ENCODE peak calls at places on chromosomes 3 and 15, in eight cellular contexts. Q, K, V, L, D, F, H and C are unnamed samples.

GRCh38 chr15:68658151-68658550 is 79.4 kb downstream of the CORO2B start:
- DNase-seq in Q (no peak), K (no peak), V (no peak), L (no peak), D (no peak), F (no peak), H (no peak), C (no peak)

GRCh38 chr3:157122116-157122515 is 37.8 kb downstream of the CCNL1 start:
- DNase-seq in Q (no peak), K (peak), V (peak), L (no peak), D (no peak), F (no peak), H (peak), C (no peak)

GRCh38 chr3:153513236-153513635 is 351.2 kb downstream of the RAP2B start:
- DNase-seq in Q (no peak), K (peak), V (no peak), L (no peak), D (no peak), F (no peak), H (peak), C (no peak)

GRCh38 chr3:168260859-168261258 is 165.1 kb upstream of the GOLIM4 start:
- DNase-seq in Q (no peak), K (no peak), V (no peak), L (no peak), D (no peak), F (no peak), H (no peak), C (no peak)

GRCh38 chr3:143263844-143264243 is 144.3 kb downstream of the CHST2 start:
- DNase-seq in Q (no peak), K (no peak), V (no peak), L (no peak), D (no peak), F (no peak), H (no peak), C (no peak)

GRCh38 chr3:100665230-100665629 is 44.1 kb upstream of the TFG start:
- DNase-seq in Q (no peak), K (no peak), V (no peak), L (no peak), D (no peak), F (no peak), H (no peak), C (no peak)

GRCh38 chr3:53478166-53478830 is 16.1 kb upstream of the CACNA1D start:
- DNase-seq in Q (no peak), K (no peak), V (no peak), L (no peak), D (no peak), F (no peak), H (no peak), C (no peak)

GRCh38 chr15:79373068-79373467 is 59.1 kb upstream of the MINAR1 start:
- DNase-seq in Q (no peak), K (no peak), V (peak), L (no peak), D (no peak), F (no peak), H (no peak), C (no peak)

GRCh38 chr3:155323063-155323666 is 29.7 kb upstream of the STRIT1 start:
- DNase-seq in Q (no peak), K (peak), V (peak), L (no peak), D (no peak), F (no peak), H (peak), C (no peak)

GRCh38 chr3:126396536-126396935 is 1.8 kb downstream of the CFAP100 start:
- DNase-seq in Q (no peak), K (no peak), V (no peak), L (no peak), D (no peak), F (no peak), H (no peak), C (no peak)

GRCh38 chr3:197494366-197495058 is 61.3 kb downstream of the BDH1 start:
- DNase-seq in Q (peak), K (peak), V (no peak), L (no peak), D (no peak), F (no peak), H (no peak), C (no peak)

GRCh38 chr3:54243262-54243931 is 121.0 kb downstream of the CACNA2D3 start:
- DNase-seq in Q (peak), K (peak), V (no peak), L (no peak), D (no peak), F (no peak), H (no peak), C (no peak)

GRCh38 chr3:133442518-133442917 is 42.7 kb downstream of the BFSP2 start:
- DNase-seq in Q (no peak), K (no peak), V (no peak), L (no peak), D (no peak), F (no peak), H (no peak), C (no peak)

GRCh38 chr15:63046927-63047760 is 4.6 kb downstream of the TPM1 start:
- DNase-seq in Q (no peak), K (no peak), V (no peak), L (no peak), D (no peak), F (no peak), H (no peak), C (no peak)

GRCh38 chr3:43102773-43103480 is 3.0 kb downstream of the POMGNT2 start:
- DNase-seq in Q (no peak), K (no peak), V (no peak), L (no peak), D (no peak), F (no peak), H (no peak), C (no peak)

GRCh38 chr15:20352241-20353200 is 189.1 kb downstream of the GOLGA6L6 start:
- DNase-seq in Q (no peak), K (no peak), V (no peak), L (peak), D (peak), F (no peak), H (no peak), C (no peak)

GRCh38 chr15:40296561-40297230 is 11.0 kb downstream of the PLCB2 start:
- DNase-seq in Q (no peak), K (no peak), V (no peak), L (peak), D (no peak), F (no peak), H (no peak), C (no peak)

GRCh38 chr3:105369501-105370371 is 3.0 kb downstream of the ALCAM start:
- DNase-seq in Q (peak), K (peak), V (peak), L (peak), D (peak), F (peak), H (peak), C (no peak)

GRCh38 chr3:183309276-183309675 is 56.2 kb downstream of the B3GNT5 start:
- DNase-seq in Q (peak), K (no peak), V (no peak), L (no peak), D (no peak), F (no peak), H (no peak), C (no peak)

GRCh38 chr3:20057612-20058180 is 17.4 kb downstream of the KAT2B start:
- DNase-seq in Q (no peak), K (no peak), V (no peak), L (no peak), D (no peak), F (no peak), H (no peak), C (no peak)

GRCh38 chr3:195893121-195893449 is 15.3 kb downstream of the TNK2 start:
- DNase-seq in Q (no peak), K (no peak), V (no peak), L (no peak), D (peak), F (no peak), H (no peak), C (no peak)

DNA sequence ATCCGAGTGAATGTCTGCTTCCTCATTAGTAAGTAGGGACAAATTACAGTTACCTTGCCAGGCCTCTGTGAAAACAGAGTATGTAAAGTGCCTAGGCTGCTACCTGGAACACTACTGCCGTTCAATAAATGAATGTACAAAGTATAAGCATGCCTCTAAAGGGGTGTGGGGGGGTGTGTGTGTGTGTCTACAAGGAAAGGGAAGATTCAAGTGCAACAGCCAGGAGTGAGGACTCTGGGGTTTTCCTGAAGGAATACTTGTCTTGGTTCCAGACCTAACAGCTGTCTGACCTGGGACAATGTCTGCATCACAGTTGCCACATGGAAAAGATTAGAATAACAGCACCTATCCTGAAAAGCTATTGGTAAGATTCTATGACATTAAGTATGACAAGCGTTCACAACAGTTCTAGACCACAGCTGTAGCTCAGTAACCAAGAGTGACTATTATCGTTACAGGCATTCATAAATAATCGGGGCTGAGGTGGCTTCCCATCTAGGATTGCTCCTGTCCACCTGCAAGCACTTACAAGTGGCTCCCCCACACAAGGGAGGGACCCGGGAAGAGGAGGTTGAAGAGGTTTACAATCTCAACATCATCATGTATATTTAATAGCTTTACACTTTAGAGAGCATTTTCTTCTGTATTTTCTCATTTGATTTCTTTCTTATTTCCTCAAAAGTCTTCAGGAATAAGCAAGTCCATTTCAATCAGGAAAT is 345.1 kb downstream of the FOXP1 start:
- DNase-seq in Q (no peak), K (no peak), V (peak), L (no peak), D (no peak), F (no peak), H (no peak), C (no peak)
- H3K27ac ChIP-seq in Q (no peak), K (no peak), V (no peak), L (no peak), D (no peak), F (no peak), H (no peak), C (peak)

GRCh38 chr3:56860948-56861347 is 59.2 kb upstream of the ARHGEF3 start:
- DNase-seq in Q (no peak), K (no peak), V (no peak), L (no peak), D (no peak), F (no peak), H (no peak), C (no peak)

GRCh38 chr3:56856686-56857577 is 55.2 kb upstream of the ARHGEF3 start:
- DNase-seq in Q (no peak), K (no peak), V (no peak), L (no peak), D (no peak), F (no peak), H (no peak), C (no peak)

GRCh38 chr3:56855856-56856538 is 54.2 kb upstream of the ARHGEF3 start:
- DNase-seq in Q (peak), K (peak), V (no peak), L (no peak), D (peak), F (no peak), H (no peak), C (no peak)

GRCh38 chr3:56860351-56860750 is 58.6 kb upstream of the ARHGEF3 start:
- DNase-seq in Q (no peak), K (no peak), V (no peak), L (no peak), D (no peak), F (no peak), H (no peak), C (no peak)

GRCh38 chr3:56858331-56858730 is 56.6 kb upstream of the ARHGEF3 start:
- DNase-seq in Q (no peak), K (no peak), V (no peak), L (no peak), D (no peak), F (no peak), H (no peak), C (no peak)
- H3K27ac ChIP-seq in Q (no peak), K (no peak), V (no peak), L (no peak), D (no peak), F (no peak), H (no peak), C (no peak)

GRCh38 chr15:99474981-99475753 is 90.6 kb upstream of the MEF2A start:
- DNase-seq in Q (no peak), K (no peak), V (no peak), L (peak), D (peak), F (no peak), H (no peak), C (no peak)
- H3K27ac ChIP-seq in Q (no peak), K (no peak), V (peak), L (peak), D (peak), F (no peak), H (no peak), C (peak)

DNA sequence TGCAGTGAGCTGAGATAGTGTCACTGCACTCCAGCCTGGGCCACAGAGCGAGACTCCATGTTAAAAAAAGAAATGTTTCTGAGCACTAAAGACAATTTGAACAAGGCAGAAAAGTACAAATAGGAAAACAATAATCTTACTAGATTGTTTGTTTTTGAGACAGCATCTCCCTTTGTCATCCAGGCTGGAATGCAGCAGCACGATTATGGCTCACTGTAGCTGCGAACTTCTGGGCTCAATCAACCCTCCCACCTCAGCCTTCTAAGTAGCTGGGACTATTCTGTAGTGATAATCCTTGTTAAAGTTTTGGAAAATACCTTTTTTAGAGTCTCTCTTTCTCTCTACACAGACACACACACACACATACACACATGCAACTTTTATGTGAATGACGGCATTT is 107.1 kb downstream of the LPP start:
- DNase-seq in Q (no peak), K (peak), V (no peak), L (no peak), D (no peak), F (no peak), H (no peak), C (no peak)
- H3K27ac ChIP-seq in Q (no peak), K (peak), V (no peak), L (peak), D (no peak), F (no peak), H (peak), C (peak)

DNA sequence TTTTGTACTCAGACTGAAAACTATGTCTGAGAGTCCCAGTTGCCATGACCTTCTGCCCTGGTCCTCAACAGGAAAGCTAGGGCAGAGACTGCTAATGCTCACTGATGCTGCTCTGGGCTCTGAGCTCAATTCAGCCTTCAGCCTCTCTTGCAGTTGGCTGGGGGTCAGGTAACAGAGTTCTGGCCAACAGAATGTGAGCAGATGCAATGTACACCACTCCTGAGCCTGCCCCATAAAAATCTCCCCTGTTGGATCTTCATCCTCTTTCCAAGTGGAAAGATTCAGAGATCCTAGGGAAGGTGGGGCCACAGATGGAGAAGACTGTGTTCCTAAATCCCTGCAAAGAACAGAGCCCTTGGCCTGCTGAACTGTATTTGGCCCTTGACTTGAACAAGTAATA is 87.8 kb downstream of the PDZRN3 start:
- DNase-seq in Q (no peak), K (no peak), V (no peak), L (no peak), D (no peak), F (no peak), H (no peak), C (no peak)
- H3K27ac ChIP-seq in Q (no peak), K (no peak), V (no peak), L (no peak), D (no peak), F (no peak), H (no peak), C (no peak)

GRCh38 chr15:101242160-101242998 is 9.5 kb downstream of the CHSY1 start:
- DNase-seq in Q (no peak), K (no peak), V (peak), L (peak), D (no peak), F (peak), H (peak), C (no peak)
- H3K27ac ChIP-seq in Q (peak), K (no peak), V (peak), L (peak), D (peak), F (no peak), H (no peak), C (no peak)

DNA sequence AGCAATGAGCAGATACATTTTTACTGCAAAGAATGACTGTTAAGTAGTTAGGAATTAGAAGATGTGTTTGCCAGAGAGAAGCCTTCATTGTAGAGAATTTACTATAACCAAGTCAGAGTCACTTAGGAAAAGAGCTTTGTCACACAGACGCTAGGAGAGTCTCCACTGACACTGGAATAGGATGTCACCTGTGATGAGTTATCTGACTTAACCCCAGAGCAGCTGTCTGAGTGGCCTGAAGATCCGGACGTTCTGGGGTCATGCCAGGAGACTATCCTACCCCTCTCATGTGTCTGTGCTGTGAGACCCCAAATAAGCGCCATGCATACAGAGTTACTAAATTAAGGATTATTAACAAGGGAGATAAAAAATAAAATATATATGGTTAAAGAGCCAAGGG is 43.7 kb downstream of the ITGB5 start:
- DNase-seq in Q (no peak), K (no peak), V (no peak), L (no peak), D (no peak), F (no peak), H (no peak), C (no peak)
- H3K27ac ChIP-seq in Q (no peak), K (no peak), V (no peak), L (peak), D (no peak), F (no peak), H (no peak), C (peak)

DNA sequence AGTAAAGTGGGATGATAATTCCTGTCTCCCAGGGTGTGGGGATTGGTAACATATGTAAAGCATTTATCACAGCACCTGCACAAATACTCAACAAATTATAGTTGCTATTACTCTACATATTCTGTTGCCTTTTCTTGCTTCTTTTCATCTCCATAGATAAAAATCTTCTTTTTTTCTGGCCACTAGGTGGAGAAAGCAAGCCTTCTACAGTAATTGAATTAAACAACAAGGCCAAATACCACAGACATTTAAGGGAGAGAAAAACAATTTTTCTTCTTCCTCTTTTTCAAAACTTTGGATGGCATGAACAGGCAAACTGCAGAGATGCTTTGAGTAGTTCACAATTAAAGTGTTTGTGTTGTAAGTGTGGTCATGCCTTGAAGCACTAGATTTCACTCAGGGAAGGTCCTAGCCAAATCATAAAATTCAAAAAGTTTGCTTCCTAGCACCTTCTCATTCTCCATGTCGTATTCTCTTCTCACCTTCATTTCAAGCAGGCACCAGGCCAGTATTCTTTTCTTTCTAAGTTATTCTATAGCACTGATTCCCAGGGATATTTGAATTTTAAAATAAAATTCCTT is 493.4 kb upstream of the TGFBR2 start:
- DNase-seq in Q (no peak), K (peak), V (peak), L (no peak), D (no peak), F (no peak), H (peak), C (no peak)
- H3K27ac ChIP-seq in Q (no peak), K (no peak), V (no peak), L (no peak), D (no peak), F (no peak), H (no peak), C (no peak)

DNA sequence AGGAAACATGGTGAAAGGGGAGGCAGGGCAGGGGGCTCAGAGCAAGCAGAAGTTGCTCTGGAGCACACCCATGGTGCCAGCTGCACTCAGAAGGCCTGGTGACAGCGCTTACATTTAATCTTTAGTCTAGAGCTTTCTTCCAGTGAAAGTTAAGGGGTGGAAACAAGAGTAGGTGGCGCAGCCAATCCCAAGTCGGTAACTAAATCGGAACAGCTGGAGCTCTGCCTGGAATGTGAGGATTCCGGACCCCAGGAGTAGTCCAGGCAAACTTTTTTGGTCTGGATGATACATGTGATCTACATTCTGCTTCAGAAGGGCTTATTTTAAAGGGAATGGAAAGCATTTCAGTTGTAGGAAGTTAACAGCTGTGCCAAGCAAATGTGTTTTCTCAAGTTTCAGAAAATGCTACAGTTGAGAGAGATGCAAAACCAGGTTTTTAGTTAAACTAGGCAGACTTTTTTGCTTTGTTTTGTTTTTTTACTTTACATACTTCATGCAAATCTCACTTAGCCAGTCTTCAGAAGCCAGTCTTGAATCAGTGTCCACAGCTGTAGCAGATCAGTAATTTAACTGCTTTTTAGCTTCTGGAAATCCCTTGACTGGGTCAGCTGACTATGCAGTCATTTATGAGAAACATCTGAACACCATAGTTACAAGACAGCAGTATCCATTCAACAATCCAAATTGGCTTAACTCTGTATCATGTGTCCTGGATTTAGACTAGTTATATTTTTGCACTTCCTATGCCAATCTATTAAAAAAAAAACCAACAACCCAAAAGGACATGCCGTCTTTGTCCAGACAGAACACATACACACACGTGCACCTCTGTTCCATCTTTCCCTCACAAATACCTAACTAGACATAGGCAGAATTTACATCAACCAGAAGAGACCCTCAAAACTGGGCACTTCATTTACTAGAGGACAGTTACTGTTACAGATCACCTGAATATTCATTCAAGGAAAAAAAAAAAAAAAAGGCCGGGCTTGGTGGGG is 33.2 kb downstream of the ZNF106 start:
- DNase-seq in Q (peak), K (no peak), V (peak), L (peak), D (no peak), F (no peak), H (peak), C (peak)
- H3K27ac ChIP-seq in Q (peak), K (no peak), V (peak), L (peak), D (peak), F (no peak), H (peak), C (peak)